ENCODE peak calls at places on chromosome 5, in six cellular contexts. B is GM12892, F is H1, T is HepG2, V is K562, A is GM12878. M is an unnamed sample.

GRCh38 chr5:39716532-39716971 is 291.8 kb upstream of the DAB2 start:
- DNase-seq in A (no peak), F (peak), B (no peak), V (peak), T (peak), M (no peak)

GRCh38 chr5:142982821-142983200 is 212.6 kb downstream of the ARHGAP26 start:
- DNase-seq in F (no peak), V (peak), T (no peak), B (no peak), A (no peak), M (no peak)

GRCh38 chr5:42021119-42021518 is 96.0 kb downstream of the FBXO4 start:
- DNase-seq in V (no peak), A (no peak), T (no peak), F (no peak), B (no peak), M (no peak)

GRCh38 chr5:166347051-166347450 is 1944.4 kb upstream of the WWC1 start:
- DNase-seq in B (no peak), V (no peak), F (no peak), A (no peak), T (no peak), M (no peak)

GRCh38 chr5:66134407-66134843 is 9.7 kb upstream of the SREK1 start:
- DNase-seq in B (no peak), F (no peak), T (no peak), A (no peak), V (no peak), M (no peak)

GRCh38 chr5:75823811-75824210 is 106.6 kb upstream of the POC5 start:
- DNase-seq in T (no peak), F (no peak), A (no peak), V (no peak), B (no peak), M (no peak)

GRCh38 chr5:38467353-38468040 is 88.9 kb downstream of the LIFR start:
- DNase-seq in V (no peak), B (no peak), T (no peak), F (no peak), A (no peak), M (no peak)

GRCh38 chr5:5273976-5274375 is 133.8 kb downstream of the ADAMTS16 start:
- DNase-seq in B (no peak), F (no peak), V (no peak), T (no peak), A (no peak), M (no peak)

GRCh38 chr5:157130933-157131332 is 11.7 kb downstream of the MED7 start:
- DNase-seq in A (no peak), B (no peak), T (no peak), F (no peak), V (peak), M (no peak)

GRCh38 chr5:180314106-180314505 is 22.2 kb upstream of the MAPK9 start:
- DNase-seq in A (no peak), F (no peak), T (no peak), B (no peak), V (no peak), M (no peak)

GRCh38 chr5:158383485-158383884 is 524.5 kb upstream of the CLINT1 start:
- DNase-seq in B (no peak), A (no peak), T (no peak), V (no peak), F (no peak), M (no peak)

GRCh38 chr5:54774281-54775171 is 210.9 kb downstream of the ESM1 start:
- DNase-seq in F (no peak), V (no peak), B (no peak), T (no peak), A (no peak), M (no peak)

GRCh38 chr5:130198927-130199326 is 294.7 kb downstream of the CHSY3 start:
- DNase-seq in V (no peak), F (peak), T (peak), B (no peak), A (no peak), M (no peak)

GRCh38 chr5:76586531-76586930 is 36.7 kb downstream of the F2RL2 start:
- DNase-seq in A (no peak), F (no peak), B (no peak), T (no peak), V (no peak), M (no peak)

GRCh38 chr5:95985249-95985648 is 23.6 kb upstream of the ELL2 start:
- DNase-seq in A (no peak), B (no peak), F (no peak), T (no peak), V (no peak), M (no peak)

GRCh38 chr5:124962735-124963134 is 216.3 kb upstream of the ZNF608 start:
- DNase-seq in V (no peak), A (no peak), T (no peak), B (no peak), F (no peak), M (no peak)

GRCh38 chr5:96640696-96641095 is 21.5 kb upstream of the CAST start:
- DNase-seq in V (no peak), B (no peak), T (no peak), F (no peak), A (no peak), M (no peak)

GRCh38 chr5:180815241-180816031 is 12.8 kb upstream of the MGAT1 start:
- DNase-seq in B (no peak), F (no peak), A (no peak), T (no peak), V (no peak), M (no peak)

GRCh38 chr5:151480384-151480783 is 33.0 kb downstream of the SLC36A1 start:
- DNase-seq in F (no peak), A (no peak), V (no peak), T (no peak), B (no peak), M (no peak)

GRCh38 chr5:37308796-37309195 is 59.6 kb upstream of the CPLANE1 start:
- DNase-seq in F (no peak), V (no peak), B (no peak), A (no peak), T (no peak), M (no peak)

GRCh38 chr5:177980776-177981175 is 15.3 kb downstream of the PROP1 start:
- DNase-seq in A (no peak), T (no peak), V (no peak), F (no peak), B (no peak), M (no peak)

GRCh38 chr5:3481175-3481574 is 114.5 kb upstream of the IRX1 start:
- DNase-seq in T (no peak), B (no peak), A (no peak), V (no peak), F (no peak), M (no peak)

GRCh38 chr5:135251099-135251498 is 147.9 kb downstream of the MACROH2A1 start:
- DNase-seq in V (no peak), B (no peak), T (no peak), A (no peak), F (no peak), M (no peak)

GRCh38 chr5:54844905-54845566 is 140.4 kb downstream of the ESM1 start:
- DNase-seq in B (no peak), V (no peak), T (peak), A (peak), F (no peak), M (no peak)

GRCh38 chr5:134247411-134247810 is 21.5 kb upstream of the PPP2CA start:
- DNase-seq in A (no peak), T (peak), V (no peak), F (no peak), B (no peak), M (no peak)

GRCh38 chr5:143311428-143311827 is 92.1 kb downstream of the NR3C1 start:
- DNase-seq in V (no peak), B (no peak), F (no peak), T (no peak), A (no peak), M (no peak)

GRCh38 chr5:64682608-64683007 is 7.7 kb upstream of the SHISAL2B start:
- DNase-seq in V (peak), A (no peak), F (no peak), T (peak), B (no peak), M (no peak)

GRCh38 chr5:154971501-154971900 is 30.6 kb downstream of the MRPL22 start:
- DNase-seq in B (no peak), T (no peak), V (no peak), A (no peak), F (no peak), M (no peak)

GRCh38 chr5:3596261-3596825 is 711 bp downstream of the IRX1 start:
- DNase-seq in F (no peak), B (no peak), V (no peak), A (no peak), T (no peak), M (no peak)

GRCh38 chr5:108634251-108634950 is 113.3 kb upstream of the FER start:
- DNase-seq in V (no peak), T (no peak), A (no peak), F (no peak), B (no peak), M (no peak)

GRCh38 chr5:58924306-58924705 is 341.4 kb downstream of the RAB3C start:
- DNase-seq in V (no peak), B (no peak), F (no peak), A (no peak), T (no peak), M (no peak)

GRCh38 chr5:136819526-136820302 is 454.4 kb upstream of the TRPC7 start:
- DNase-seq in T (no peak), F (no peak), B (no peak), V (no peak), A (no peak), M (no peak)

GRCh38 chr5:148645527-148645926 is 8.8 kb downstream of the HTR4 start:
- DNase-seq in V (no peak), F (no peak), A (no peak), T (no peak), B (no peak), M (no peak)

GRCh38 chr5:31193591-31194457 is at the start of gene CDH6:
- DNase-seq in F (peak), T (no peak), A (no peak), V (no peak), B (no peak), M (no peak)

GRCh38 chr5:180784497-180785097 is 18.0 kb downstream of the MGAT1 start:
- DNase-seq in V (peak), A (no peak), F (no peak), T (peak), B (peak), M (peak)

GRCh38 chr5:152607393-152608165 is 202.5 kb upstream of the NMUR2 start:
- DNase-seq in F (no peak), V (no peak), T (no peak), A (no peak), B (no peak), M (no peak)

DNA sequence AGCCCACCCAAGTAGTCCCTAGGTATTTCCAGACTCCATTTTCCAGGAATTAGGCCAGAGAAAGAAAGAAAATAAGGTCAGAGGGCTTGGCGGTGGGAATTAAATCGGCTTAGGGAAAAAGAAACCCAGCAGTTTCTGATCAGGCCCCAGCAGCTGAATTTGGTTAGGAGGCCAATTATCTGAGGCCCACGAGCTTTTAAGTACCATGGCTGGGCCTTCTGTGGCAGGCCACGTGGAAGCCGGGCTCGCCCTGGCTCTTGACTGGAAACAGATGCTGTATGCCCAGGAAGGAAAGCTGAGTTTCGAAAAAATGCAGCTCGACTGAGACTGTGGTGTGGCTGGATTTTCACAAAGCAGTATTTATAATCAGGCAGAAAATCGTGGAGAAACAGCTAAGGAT is 75.1 kb upstream of the PANK3 start:
- DNase-seq in A (no peak), V (no peak), T (no peak), B (no peak), F (no peak), M (no peak)
- TF ChIP-seq TAF1 in A (no peak), V (no peak), T (no peak), B (no peak), F (no peak), M (no peak)

GRCh38 chr5:111757582-111758283 is 739 bp upstream of the NREP start:
- DNase-seq in B (peak), V (peak), T (peak), A (peak), F (no peak), M (peak)
- TF ChIP-seq POLR2A in B (peak), V (no peak), T (peak), A (peak), F (peak), M (no peak)

DNA sequence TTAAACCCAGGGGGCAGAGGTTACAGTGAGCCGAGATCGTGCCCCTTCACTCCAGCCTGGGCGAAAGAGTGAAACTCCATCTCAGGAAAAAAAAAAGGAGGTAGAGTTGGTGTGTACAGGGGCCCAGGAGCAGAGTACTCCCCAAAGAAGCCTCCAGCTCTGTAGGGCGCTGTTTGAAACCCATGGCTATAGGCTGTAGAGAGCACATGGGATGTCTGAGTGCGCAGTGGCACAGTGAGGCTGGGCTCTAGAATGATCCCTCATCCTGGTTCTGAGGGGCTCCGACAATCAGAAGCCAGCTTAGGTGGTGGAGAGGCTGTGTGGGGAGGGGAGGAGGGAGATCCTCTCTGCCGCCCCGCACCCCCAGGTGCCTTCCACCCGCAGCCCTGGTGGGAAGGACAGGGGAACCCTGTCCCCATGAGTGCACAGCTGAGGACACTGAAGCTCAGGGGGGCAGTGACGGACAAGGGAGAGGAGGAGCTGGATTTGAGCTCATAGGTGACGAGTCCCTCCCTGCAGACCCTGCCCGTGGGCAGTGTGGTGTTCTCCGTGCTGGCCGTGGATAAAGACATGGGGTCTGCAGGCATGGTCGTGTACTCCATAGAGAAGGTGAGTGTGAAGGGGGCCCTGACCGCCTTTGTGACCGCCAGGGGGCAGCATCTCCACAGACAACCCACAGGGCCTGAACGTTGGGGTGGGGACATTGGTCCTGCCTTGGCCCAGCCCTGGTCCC is 24.6 kb downstream of the CDHR2 start:
- DNase-seq in F (no peak), V (peak), A (no peak), T (peak), B (peak), M (peak)
- TF ChIP-seq TAF1 in F (no peak), V (no peak), A (no peak), T (no peak), B (no peak), M (no peak)

GRCh38 chr5:43421450-43422133 is 9.4 kb upstream of the CCL28 start:
- DNase-seq in F (no peak), T (no peak), V (no peak), A (no peak), B (no peak), M (no peak)

GRCh38 chr5:43418561-43418960 is 6.4 kb upstream of the CCL28 start:
- DNase-seq in A (no peak), T (no peak), F (no peak), V (no peak), B (no peak), M (no peak)

GRCh38 chr5:43425965-43426364 is 13.8 kb upstream of the CCL28 start:
- DNase-seq in T (no peak), F (no peak), V (no peak), A (no peak), B (no peak), M (no peak)

GRCh38 chr5:43420241-43420640 is 8.1 kb upstream of the CCL28 start:
- DNase-seq in B (no peak), A (no peak), V (peak), F (no peak), T (peak), M (no peak)

DNA sequence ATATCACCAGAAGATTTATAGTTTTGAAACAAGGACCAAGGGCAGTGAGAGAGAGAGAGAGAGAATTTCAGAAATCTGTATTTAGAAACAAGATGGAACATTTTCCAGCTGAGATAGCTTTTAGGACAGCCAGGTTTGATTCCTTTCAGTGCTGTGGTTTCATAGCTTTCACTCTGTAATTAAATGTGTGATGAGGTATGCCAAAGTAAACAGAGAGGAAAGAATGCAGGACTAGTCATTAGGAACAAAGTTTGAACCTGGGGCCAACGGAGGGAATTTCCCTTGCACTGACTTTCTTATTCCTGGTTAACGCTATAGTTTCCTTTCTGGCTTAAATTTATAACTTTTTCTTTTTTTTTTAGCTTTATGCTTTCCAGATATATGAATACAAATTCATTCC is 10.0 kb upstream of the CCL28 start:
- DNase-seq in F (no peak), A (no peak), T (peak), V (no peak), B (no peak), M (no peak)
- TF ChIP-seq POLR2A in F (no peak), A (no peak), T (no peak), V (no peak), B (no peak), M (no peak)

DNA sequence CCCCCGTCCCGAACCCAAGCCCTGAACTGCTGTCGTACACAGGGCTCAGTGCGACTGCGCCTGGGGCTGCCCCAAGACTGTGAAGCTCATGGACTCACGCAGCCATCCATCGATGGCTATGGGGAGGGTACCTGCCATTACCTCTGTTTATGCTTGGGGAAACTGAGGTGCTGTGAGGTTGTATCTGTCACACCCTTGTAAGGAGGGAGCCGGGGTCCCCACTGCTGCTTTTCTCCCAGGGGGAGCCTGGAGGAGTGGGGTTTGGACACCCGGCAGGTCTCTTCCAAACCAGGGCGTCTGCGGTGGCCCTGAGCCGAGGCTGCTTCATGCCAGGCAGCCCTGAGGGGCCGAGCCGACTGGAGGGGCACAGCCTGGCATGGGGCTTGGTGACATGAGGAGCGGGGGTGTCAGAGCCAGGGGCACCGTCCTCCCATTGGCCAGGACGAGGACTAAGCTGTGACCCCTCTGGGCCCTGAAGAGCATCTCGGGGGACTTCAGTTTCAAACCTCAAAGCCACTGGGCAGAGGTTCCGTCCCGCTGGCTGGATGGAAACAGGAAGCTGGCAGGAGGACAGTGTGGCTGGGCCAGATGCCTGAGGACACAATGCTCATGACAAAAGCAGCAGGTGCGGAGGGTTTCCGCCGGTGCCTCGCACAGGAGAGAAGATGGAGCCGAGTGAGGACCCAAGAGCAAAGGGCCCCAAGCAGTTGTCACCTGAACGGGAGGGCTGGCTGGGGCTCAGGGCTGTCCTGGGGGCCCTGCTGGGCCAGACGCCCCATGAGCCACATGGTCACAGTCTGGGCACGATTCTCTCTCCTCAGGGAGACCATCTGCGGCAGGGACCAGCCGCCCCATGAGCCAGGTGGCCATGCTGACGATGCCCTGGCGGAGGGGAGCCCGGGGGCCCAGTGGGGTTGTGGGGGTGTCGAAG is 54.4 kb upstream of the EXOC3 start:
- DNase-seq in F (no peak), B (no peak), V (no peak), A (no peak), T (no peak), M (no peak)
- TF ChIP-seq TAF1 in F (no peak), B (no peak), V (no peak), A (no peak), T (no peak), M (no peak)

DNA sequence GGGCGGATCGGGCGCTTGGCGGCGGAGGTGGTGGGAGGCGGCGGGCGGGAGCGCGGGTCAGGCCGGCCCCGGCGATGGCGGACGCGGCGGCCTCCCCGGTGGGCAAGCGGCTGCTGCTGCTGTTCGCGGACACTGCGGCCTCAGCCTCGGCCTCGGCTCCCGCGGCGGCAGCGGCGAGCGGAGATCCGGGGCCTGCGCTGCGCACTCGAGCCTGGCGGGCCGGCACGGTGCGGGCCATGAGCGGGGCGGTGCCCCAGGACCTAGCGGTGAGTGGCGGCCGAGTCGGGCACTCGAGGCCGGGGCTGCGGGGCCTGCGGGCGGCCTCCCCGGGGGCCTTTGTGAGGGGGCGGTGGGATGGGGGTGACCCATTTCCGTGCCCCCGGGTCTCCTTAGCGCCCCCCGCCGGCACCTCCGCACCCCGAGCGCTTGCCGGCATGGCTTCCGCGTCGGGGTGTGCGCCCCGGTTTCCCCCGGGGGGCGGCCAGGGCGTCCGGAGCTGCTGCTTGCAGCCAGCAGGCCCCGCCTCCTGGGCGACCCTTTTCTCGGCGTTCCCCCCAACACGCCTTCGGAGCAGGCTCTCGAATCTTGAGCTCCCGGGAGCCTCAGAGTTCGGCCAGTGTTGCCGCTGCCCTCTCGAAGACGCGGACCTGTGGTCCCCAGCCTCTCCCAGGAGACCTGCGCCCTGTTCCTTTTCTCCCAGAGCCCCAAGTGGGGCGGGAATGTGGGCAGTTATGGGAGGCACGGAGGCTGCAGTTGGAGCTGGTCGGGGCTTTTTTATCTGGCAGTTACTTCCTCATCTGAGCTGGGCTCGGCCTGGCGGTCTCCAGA is 451 bp downstream of the KDM3B start:
- DNase-seq in V (peak), T (peak), A (no peak), F (no peak), B (peak), M (peak)
- TF ChIP-seq POLR2A in V (peak), T (peak), A (peak), F (no peak), B (no peak), M (no peak)

M was measured in GM12891.